ENCODE peak calls at places on chromosomes 11 and 22, in six cellular contexts. One of them, this sample, is unnamed.

GRCh38 chr22:41908409-41909289 is 6.2 kb downstream of the SHISA8 start:
- DNase-seq in coronary artery: no peak
- DNase-seq in thoracic aorta: no peak
- DNase-seq in cardiac fibroblast: no peak
- DNase-seq in HL-60: peak; percentile 53
- DNase-seq in transverse colon: no peak
- DNase-seq in this sample: no peak

GRCh38 chr11:121844016-121844415 is 272.0 kb downstream of the BLID start:
- DNase-seq in HL-60: no peak
- DNase-seq in coronary artery: no peak
- DNase-seq in thoracic aorta: no peak
- DNase-seq in transverse colon: no peak
- DNase-seq in cardiac fibroblast: peak; percentile 13
- DNase-seq in this sample: no peak

GRCh38 chr22:40300884-40301672 is 45.2 kb upstream of the ADSL start:
- DNase-seq in HL-60: no peak
- DNase-seq in thoracic aorta: no peak
- DNase-seq in cardiac fibroblast: no peak
- DNase-seq in coronary artery: no peak
- DNase-seq in transverse colon: no peak
- DNase-seq in this sample: no peak

GRCh38 chr22:23383491-23384450 is 196.3 kb downstream of the IGLL1 start:
- DNase-seq in coronary artery: no peak
- DNase-seq in HL-60: peak; percentile 2
- DNase-seq in cardiac fibroblast: peak; percentile 14
- DNase-seq in transverse colon: no peak
- DNase-seq in thoracic aorta: no peak
- DNase-seq in this sample: no peak

GRCh38 chr11:76251576-76251975 is 45.3 kb upstream of the WNT11 start:
- DNase-seq in coronary artery: no peak
- DNase-seq in transverse colon: no peak
- DNase-seq in thoracic aorta: no peak
- DNase-seq in HL-60: peak; percentile 75
- DNase-seq in cardiac fibroblast: peak; percentile 49
- DNase-seq in this sample: no peak

GRCh38 chr11:827146-827860 is 416 bp upstream of the CRACR2B start:
- DNase-seq in HL-60: peak; percentile 53
- DNase-seq in coronary artery: no peak
- DNase-seq in cardiac fibroblast: no peak
- DNase-seq in transverse colon: peak; percentile 74
- DNase-seq in thoracic aorta: no peak
- DNase-seq in this sample: no peak

GRCh38 chr22:26756675-26757293 is 99.4 kb downstream of the MIAT start:
- DNase-seq in cardiac fibroblast: peak; percentile 54
- DNase-seq in coronary artery: no peak
- DNase-seq in HL-60: peak; percentile 20
- DNase-seq in transverse colon: peak; percentile 59
- DNase-seq in thoracic aorta: peak; percentile 15
- DNase-seq in this sample: peak; percentile 33

GRCh38 chr22:30841264-30841663 is 127.3 kb downstream of the MORC2 start:
- DNase-seq in transverse colon: no peak
- DNase-seq in cardiac fibroblast: peak; percentile 13
- DNase-seq in HL-60: no peak
- DNase-seq in thoracic aorta: no peak
- DNase-seq in coronary artery: no peak
- DNase-seq in this sample: no peak

GRCh38 chr11:94557992-94558391 is 9.2 kb upstream of the PIWIL4 start:
- DNase-seq in thoracic aorta: no peak
- DNase-seq in coronary artery: no peak
- DNase-seq in cardiac fibroblast: no peak
- DNase-seq in transverse colon: no peak
- DNase-seq in HL-60: no peak
- DNase-seq in this sample: no peak

GRCh38 chr11:96055706-96056387 is 131.9 kb upstream of the MTMR2 start:
- DNase-seq in cardiac fibroblast: peak; percentile 68
- DNase-seq in HL-60: no peak
- DNase-seq in transverse colon: no peak
- DNase-seq in coronary artery: no peak
- DNase-seq in thoracic aorta: no peak
- DNase-seq in this sample: no peak

GRCh38 chr11:47270331-47271271 is 668 bp downstream of the MADD start:
- DNase-seq in thoracic aorta: no peak
- DNase-seq in cardiac fibroblast: peak; percentile 66
- DNase-seq in transverse colon: peak; percentile 34
- DNase-seq in coronary artery: no peak
- DNase-seq in HL-60: peak; percentile 49
- DNase-seq in this sample: no peak

GRCh38 chr11:102079625-102080024 is 30.6 kb upstream of the YAP1 start:
- DNase-seq in transverse colon: no peak
- DNase-seq in HL-60: no peak
- DNase-seq in thoracic aorta: no peak
- DNase-seq in cardiac fibroblast: no peak
- DNase-seq in coronary artery: no peak
- DNase-seq in this sample: no peak

GRCh38 chr11:69239320-69240040 is 54.5 kb upstream of the MYEOV start:
- DNase-seq in cardiac fibroblast: no peak
- DNase-seq in thoracic aorta: no peak
- DNase-seq in transverse colon: no peak
- DNase-seq in coronary artery: peak; percentile 35
- DNase-seq in HL-60: no peak
- DNase-seq in this sample: no peak

GRCh38 chr11:9656864-9657263 is 7.0 kb upstream of the SWAP70 start:
- DNase-seq in HL-60: no peak
- DNase-seq in coronary artery: no peak
- DNase-seq in transverse colon: no peak
- DNase-seq in cardiac fibroblast: no peak
- DNase-seq in thoracic aorta: no peak
- DNase-seq in this sample: no peak

GRCh38 chr11:93652161-93652597 is 9.3 kb upstream of the CEP295 start:
- DNase-seq in transverse colon: no peak
- DNase-seq in thoracic aorta: no peak
- DNase-seq in coronary artery: no peak
- DNase-seq in HL-60: peak; percentile 36
- DNase-seq in cardiac fibroblast: peak; percentile 63
- DNase-seq in this sample: no peak

GRCh38 chr11:12724301-12725046 is 50.3 kb downstream of the TEAD1 start:
- DNase-seq in HL-60: no peak
- DNase-seq in thoracic aorta: peak; percentile 12
- DNase-seq in coronary artery: no peak
- DNase-seq in transverse colon: peak; percentile 91
- DNase-seq in cardiac fibroblast: peak; percentile 97
- DNase-seq in this sample: no peak

GRCh38 chr11:17578296-17578695 is 31.2 kb downstream of the OTOG start:
- DNase-seq in cardiac fibroblast: no peak
- DNase-seq in thoracic aorta: no peak
- DNase-seq in coronary artery: peak; percentile 53
- DNase-seq in HL-60: no peak
- DNase-seq in transverse colon: no peak
- DNase-seq in this sample: no peak

DNA sequence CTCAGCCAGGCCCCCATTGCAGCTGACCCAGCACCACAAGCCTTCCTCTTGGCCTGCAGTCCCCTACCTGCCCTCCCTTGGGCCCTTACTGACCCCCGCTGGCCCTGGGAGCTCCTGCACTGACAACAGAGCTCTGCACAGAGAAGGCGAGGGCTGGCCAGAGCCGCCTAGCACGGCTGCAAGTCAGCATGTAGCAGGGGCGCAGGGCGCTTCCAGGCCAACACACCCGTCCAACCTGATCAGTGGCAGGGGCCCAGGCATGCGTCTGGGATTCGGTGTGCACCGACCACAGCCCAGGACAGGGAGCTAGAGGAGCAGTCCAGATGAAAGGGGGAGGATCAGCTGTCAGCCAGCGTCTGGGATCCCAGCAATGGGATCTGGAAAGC is 7.6 kb downstream of the WNT7B start:
- DNase-seq in cardiac fibroblast: peak; percentile 16
- DNase-seq in thoracic aorta: no peak
- DNase-seq in HL-60: no peak
- DNase-seq in transverse colon: no peak
- DNase-seq in coronary artery: no peak
- DNase-seq in this sample: no peak
- TF ChIP-seq CTCF in cardiac fibroblast: peak; percentile 19
- TF ChIP-seq CTCF in thoracic aorta: no peak
- TF ChIP-seq CTCF in HL-60: no peak
- TF ChIP-seq CTCF in transverse colon: no peak
- TF ChIP-seq CTCF in coronary artery: no peak
- TF ChIP-seq CTCF in this sample: no peak

DNA sequence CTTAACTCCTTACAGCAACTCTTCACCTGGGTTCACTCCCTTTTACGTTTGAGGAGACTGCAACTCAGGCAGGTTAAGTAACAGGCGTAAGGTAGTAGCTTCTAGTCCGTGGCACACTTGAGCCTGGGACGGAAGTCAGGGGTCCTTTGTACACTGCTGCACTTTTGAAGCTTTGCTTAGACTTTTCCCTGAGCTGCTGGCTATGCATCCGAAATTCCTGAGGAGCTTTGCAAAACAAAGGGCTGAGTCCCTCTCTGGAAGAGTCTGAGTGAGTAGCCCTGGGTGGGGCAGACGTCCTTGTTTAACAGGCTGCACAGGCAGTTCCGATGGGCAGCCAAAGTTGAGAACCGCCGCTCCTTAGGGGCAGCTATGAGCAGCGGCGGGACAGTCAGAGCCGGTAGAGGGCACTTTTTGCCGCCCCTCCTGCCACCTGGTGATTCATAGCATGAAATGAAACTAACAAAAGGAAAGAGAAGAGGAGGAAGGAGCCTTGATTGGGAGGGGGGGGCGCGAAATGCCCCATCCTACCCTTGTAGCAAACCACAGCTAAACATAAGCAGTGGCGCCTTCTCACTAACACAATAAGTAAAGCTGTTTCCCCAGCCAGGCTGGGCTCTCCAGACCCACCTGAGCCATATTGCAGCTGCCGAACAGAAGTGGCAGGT is 1.4 kb downstream of the TMEM109 start:
- DNase-seq in coronary artery: no peak
- DNase-seq in transverse colon: peak; percentile 79
- DNase-seq in cardiac fibroblast: peak; percentile 62
- DNase-seq in thoracic aorta: no peak
- DNase-seq in HL-60: peak; percentile 41
- DNase-seq in this sample: no peak
- TF ChIP-seq CTCF in coronary artery: no peak
- TF ChIP-seq CTCF in transverse colon: no peak
- TF ChIP-seq CTCF in cardiac fibroblast: peak; percentile 19
- TF ChIP-seq CTCF in thoracic aorta: peak; percentile 25
- TF ChIP-seq CTCF in HL-60: no peak
- TF ChIP-seq CTCF in this sample: peak; percentile 38

GRCh38 chr22:28711820-28712777 is 29.5 kb downstream of the CHEK2 start:
- DNase-seq in transverse colon: no peak
- DNase-seq in cardiac fibroblast: peak; percentile 88
- DNase-seq in thoracic aorta: no peak
- DNase-seq in coronary artery: no peak
- DNase-seq in HL-60: no peak
- DNase-seq in this sample: no peak
- TF ChIP-seq CTCF in transverse colon: no peak
- TF ChIP-seq CTCF in cardiac fibroblast: peak; percentile 30
- TF ChIP-seq CTCF in thoracic aorta: no peak
- TF ChIP-seq CTCF in coronary artery: no peak
- TF ChIP-seq CTCF in HL-60: no peak
- TF ChIP-seq CTCF in this sample: no peak

GRCh38 chr11:2071748-2072385 is 67.3 kb downstream of the IGF2 start:
- DNase-seq in HL-60: no peak
- DNase-seq in coronary artery: no peak
- DNase-seq in transverse colon: no peak
- DNase-seq in thoracic aorta: no peak
- DNase-seq in cardiac fibroblast: no peak
- DNase-seq in this sample: no peak

GRCh38 chr11:2072551-2073261 is 66.5 kb downstream of the IGF2 start:
- DNase-seq in coronary artery: no peak
- DNase-seq in cardiac fibroblast: peak; percentile 19
- DNase-seq in thoracic aorta: no peak
- DNase-seq in HL-60: no peak
- DNase-seq in transverse colon: no peak
- DNase-seq in this sample: no peak

GRCh38 chr11:2076441-2076840 is 62.7 kb downstream of the IGF2 start:
- DNase-seq in HL-60: no peak
- DNase-seq in cardiac fibroblast: no peak
- DNase-seq in thoracic aorta: no peak
- DNase-seq in coronary artery: no peak
- DNase-seq in transverse colon: no peak
- DNase-seq in this sample: no peak

GRCh38 chr11:2077061-2077802 is 62.0 kb downstream of the IGF2 start:
- DNase-seq in transverse colon: no peak
- DNase-seq in thoracic aorta: no peak
- DNase-seq in HL-60: no peak
- DNase-seq in coronary artery: no peak
- DNase-seq in cardiac fibroblast: peak; percentile 38
- DNase-seq in this sample: no peak

GRCh38 chr11:2074266-2074825 is 64.8 kb downstream of the IGF2 start:
- DNase-seq in thoracic aorta: no peak
- DNase-seq in cardiac fibroblast: no peak
- DNase-seq in coronary artery: no peak
- DNase-seq in transverse colon: no peak
- DNase-seq in HL-60: no peak
- DNase-seq in this sample: no peak
- TF ChIP-seq CTCF in thoracic aorta: no peak
- TF ChIP-seq CTCF in cardiac fibroblast: peak; percentile 26
- TF ChIP-seq CTCF in coronary artery: no peak
- TF ChIP-seq CTCF in transverse colon: no peak
- TF ChIP-seq CTCF in HL-60: no peak
- TF ChIP-seq CTCF in this sample: no peak

DNA sequence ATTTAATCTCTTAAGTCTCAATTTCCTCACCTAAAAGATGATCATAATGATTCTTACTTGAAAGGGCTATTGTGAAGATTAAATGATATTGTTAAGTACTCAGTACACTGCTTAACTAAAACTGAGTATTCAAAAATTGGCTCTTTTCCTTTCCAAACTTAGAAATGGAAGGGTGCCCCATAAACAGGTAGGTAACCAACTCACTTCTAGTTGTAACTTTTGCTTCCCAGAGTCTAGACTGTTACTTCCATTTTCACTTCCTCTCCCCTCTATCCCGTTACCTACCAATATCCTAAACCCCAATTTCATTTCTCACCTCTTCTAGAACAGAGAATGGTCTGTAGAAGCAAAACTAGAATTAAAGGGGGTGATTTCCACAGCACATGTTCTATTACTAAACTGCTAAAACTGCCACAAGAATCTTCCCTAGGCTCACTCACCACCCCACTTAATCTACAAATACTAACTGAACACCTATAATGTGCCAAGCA is 50.0 kb downstream of the RRAS2 start:
- DNase-seq in coronary artery: no peak
- DNase-seq in cardiac fibroblast: no peak
- DNase-seq in transverse colon: no peak
- DNase-seq in thoracic aorta: no peak
- DNase-seq in HL-60: no peak
- DNase-seq in this sample: no peak
- TF ChIP-seq CTCF in coronary artery: no peak
- TF ChIP-seq CTCF in cardiac fibroblast: no peak
- TF ChIP-seq CTCF in transverse colon: no peak
- TF ChIP-seq CTCF in thoracic aorta: peak; percentile 10
- TF ChIP-seq CTCF in HL-60: no peak
- TF ChIP-seq CTCF in this sample: no peak

This sample was measured in D721Med.